ENCODE peak calls at places on chromosomes 4 and X, in six cellular contexts. One of them, this sample, is unnamed.

GRCh38 chr4:879730-880079 is 52.4 kb downstream of the GAK start:
- DNase-seq in uterus: no peak
- DNase-seq in A673: no peak
- DNase-seq in colonic mucosa: no peak
- DNase-seq in SJSA1: no peak
- DNase-seq in upper lobe of left lung: no peak
- DNase-seq in this sample: no peak

GRCh38 chr4:174398728-174399127 is 115.0 kb downstream of the CEP44 start:
- DNase-seq in uterus: no peak
- DNase-seq in A673: no peak
- DNase-seq in colonic mucosa: no peak
- DNase-seq in SJSA1: no peak
- DNase-seq in upper lobe of left lung: no peak
- DNase-seq in this sample: no peak

GRCh38 chrX:118974088-118974907 is at the start of gene LONRF3:
- DNase-seq in uterus: peak; percentile 76
- DNase-seq in A673: peak; percentile 40
- DNase-seq in colonic mucosa: peak; percentile 80
- DNase-seq in SJSA1: peak; percentile 45
- DNase-seq in upper lobe of left lung: peak; percentile 85
- DNase-seq in this sample: peak; percentile 47

GRCh38 chr4:46329118-46329976 is 60.6 kb downstream of the GABRA2 start:
- DNase-seq in uterus: no peak
- DNase-seq in A673: peak; percentile 66
- DNase-seq in colonic mucosa: peak; percentile 33
- DNase-seq in SJSA1: no peak
- DNase-seq in upper lobe of left lung: no peak
- DNase-seq in this sample: no peak

GRCh38 chr4:23828779-23829178 is 61.1 kb downstream of the PPARGC1A start:
- DNase-seq in uterus: no peak
- DNase-seq in A673: no peak
- DNase-seq in colonic mucosa: no peak
- DNase-seq in SJSA1: no peak
- DNase-seq in upper lobe of left lung: no peak
- DNase-seq in this sample: no peak

GRCh38 chr4:107147864-107148263 is 111.8 kb upstream of the DKK2 start:
- DNase-seq in uterus: no peak
- DNase-seq in A673: no peak
- DNase-seq in colonic mucosa: no peak
- DNase-seq in SJSA1: no peak
- DNase-seq in upper lobe of left lung: no peak
- DNase-seq in this sample: no peak

GRCh38 chrX:3451566-3451965 is 105.1 kb upstream of the MXRA5 start:
- DNase-seq in uterus: no peak
- DNase-seq in A673: no peak
- DNase-seq in colonic mucosa: no peak
- DNase-seq in SJSA1: no peak
- DNase-seq in upper lobe of left lung: no peak
- DNase-seq in this sample: no peak

GRCh38 chrX:109485470-109486340 is 3.8 kb upstream of the GUCY2F start:
- DNase-seq in uterus: peak; percentile 49
- DNase-seq in A673: peak; percentile 80
- DNase-seq in colonic mucosa: peak; percentile 64
- DNase-seq in SJSA1: peak; percentile 45
- DNase-seq in upper lobe of left lung: peak; percentile 68
- DNase-seq in this sample: peak; percentile 10

GRCh38 chr4:63831590-63831989 is 577.7 kb downstream of the TECRL start:
- DNase-seq in uterus: no peak
- DNase-seq in A673: no peak
- DNase-seq in colonic mucosa: no peak
- DNase-seq in SJSA1: no peak
- DNase-seq in upper lobe of left lung: no peak
- DNase-seq in this sample: no peak

GRCh38 chrX:54076903-54077302 is 32.6 kb upstream of the PHF8 start:
- DNase-seq in uterus: no peak
- DNase-seq in A673: no peak
- DNase-seq in colonic mucosa: no peak
- DNase-seq in SJSA1: no peak
- DNase-seq in upper lobe of left lung: no peak
- DNase-seq in this sample: no peak

GRCh38 chr4:87032884-87033533 is 98.2 kb downstream of the AFF1 start:
- DNase-seq in uterus: no peak
- DNase-seq in A673: peak; percentile 38
- DNase-seq in colonic mucosa: no peak
- DNase-seq in SJSA1: no peak
- DNase-seq in upper lobe of left lung: no peak
- DNase-seq in this sample: no peak

GRCh38 chrX:22365460-22365859 is 92.7 kb downstream of the CBLL2 start:
- DNase-seq in uterus: no peak
- DNase-seq in A673: no peak
- DNase-seq in colonic mucosa: no peak
- DNase-seq in SJSA1: peak; percentile 36
- DNase-seq in upper lobe of left lung: no peak
- DNase-seq in this sample: no peak
- H3K27ac ChIP-seq in uterus: no peak overlapping the region
- H3K27ac ChIP-seq in A673: no peak overlapping the region
- H3K27ac ChIP-seq in colonic mucosa: no peak overlapping the region
- H3K27ac ChIP-seq in SJSA1: no peak overlapping the region
- H3K27ac ChIP-seq in upper lobe of left lung: no peak overlapping the region
- H3K27ac ChIP-seq in this sample: no peak overlapping the region

DNA sequence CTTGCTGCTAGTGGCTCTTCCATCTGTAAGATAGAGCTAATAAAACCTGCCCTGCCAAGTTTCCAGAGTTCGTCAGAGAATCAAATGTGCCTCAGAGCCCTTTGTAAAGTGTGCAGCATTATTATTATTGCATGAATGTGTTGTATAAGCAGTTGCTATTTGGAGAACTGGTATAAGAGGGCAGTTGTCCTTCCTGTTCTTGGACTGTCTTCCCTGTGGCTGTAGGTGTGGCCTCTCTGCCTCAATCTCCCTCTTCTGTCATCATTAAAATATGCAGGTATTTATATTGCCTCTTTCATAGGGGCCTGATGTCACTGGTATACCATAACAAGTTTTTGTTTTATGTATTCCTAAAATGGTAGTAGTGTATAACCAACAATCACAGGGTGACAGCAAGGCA is 3.8 kb downstream of the MTM1 start:
- DNase-seq in uterus: no peak
- DNase-seq in A673: no peak
- DNase-seq in colonic mucosa: peak; percentile 29
- DNase-seq in SJSA1: no peak
- DNase-seq in upper lobe of left lung: no peak
- DNase-seq in this sample: no peak
- H3K4me1 ChIP-seq in uterus: no peaks in the 10 kb centered on the region
- H3K4me1 ChIP-seq in A673: peaks cover 20% of the 10 kb centered on the region
- H3K4me1 ChIP-seq in colonic mucosa: no peaks in the 10 kb centered on the region
- H3K4me1 ChIP-seq in SJSA1: peaks cover 54% of the 10 kb centered on the region
- H3K4me1 ChIP-seq in upper lobe of left lung: peaks cover 22% of the 10 kb centered on the region
- H3K4me1 ChIP-seq in this sample: no peaks in the 10 kb centered on the region

DNA sequence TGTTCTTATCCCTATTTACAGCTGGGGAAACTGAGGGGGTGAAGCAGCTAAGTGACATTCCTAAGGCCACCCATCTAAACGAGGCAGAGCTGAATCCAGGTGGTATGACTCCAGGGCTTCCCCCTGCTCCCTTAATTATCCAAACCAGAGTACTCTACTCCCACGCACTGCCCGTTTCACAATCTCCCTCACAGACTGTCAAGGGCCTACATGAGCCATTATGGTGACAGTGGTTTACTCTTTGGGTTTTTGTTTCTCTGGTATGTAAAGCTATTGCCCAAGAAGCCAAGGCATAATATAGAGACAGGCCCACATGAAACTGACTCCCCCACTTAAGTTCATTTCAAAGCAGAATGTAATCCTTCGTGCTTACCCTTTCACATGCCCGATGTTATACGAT is 95.1 kb downstream of the NHS start:
- DNase-seq in uterus: no peak
- DNase-seq in A673: no peak
- DNase-seq in colonic mucosa: no peak
- DNase-seq in SJSA1: no peak
- DNase-seq in upper lobe of left lung: no peak
- DNase-seq in this sample: no peak
- H3K27me3 ChIP-seq in uterus: no peaks in the 10 kb centered on the region
- H3K27me3 ChIP-seq in A673: peaks cover 8% of the 10 kb centered on the region
- H3K27me3 ChIP-seq in colonic mucosa: no peaks in the 10 kb centered on the region
- H3K27me3 ChIP-seq in SJSA1: no peaks in the 10 kb centered on the region
- H3K27me3 ChIP-seq in upper lobe of left lung: no peaks in the 10 kb centered on the region
- H3K27me3 ChIP-seq in this sample: no peaks in the 10 kb centered on the region

GRCh38 chrX:134570509-134570846 is 87.8 kb downstream of the PLAC1 start:
- DNase-seq in uterus: no peak
- DNase-seq in A673: no peak
- DNase-seq in colonic mucosa: no peak
- DNase-seq in SJSA1: no peak
- DNase-seq in upper lobe of left lung: no peak
- DNase-seq in this sample: no peak

GRCh38 chrX:134569306-134569705 is 89.0 kb downstream of the PLAC1 start:
- DNase-seq in uterus: no peak
- DNase-seq in A673: no peak
- DNase-seq in colonic mucosa: no peak
- DNase-seq in SJSA1: no peak
- DNase-seq in upper lobe of left lung: no peak
- DNase-seq in this sample: no peak

GRCh38 chrX:134568617-134569016 is 89.7 kb downstream of the PLAC1 start:
- DNase-seq in uterus: no peak
- DNase-seq in A673: no peak
- DNase-seq in colonic mucosa: no peak
- DNase-seq in SJSA1: no peak
- DNase-seq in upper lobe of left lung: no peak
- DNase-seq in this sample: no peak

GRCh38 chrX:134570899-134571298 is 87.4 kb downstream of the PLAC1 start:
- DNase-seq in uterus: no peak
- DNase-seq in A673: no peak
- DNase-seq in colonic mucosa: no peak
- DNase-seq in SJSA1: no peak
- DNase-seq in upper lobe of left lung: no peak
- DNase-seq in this sample: no peak

DNA sequence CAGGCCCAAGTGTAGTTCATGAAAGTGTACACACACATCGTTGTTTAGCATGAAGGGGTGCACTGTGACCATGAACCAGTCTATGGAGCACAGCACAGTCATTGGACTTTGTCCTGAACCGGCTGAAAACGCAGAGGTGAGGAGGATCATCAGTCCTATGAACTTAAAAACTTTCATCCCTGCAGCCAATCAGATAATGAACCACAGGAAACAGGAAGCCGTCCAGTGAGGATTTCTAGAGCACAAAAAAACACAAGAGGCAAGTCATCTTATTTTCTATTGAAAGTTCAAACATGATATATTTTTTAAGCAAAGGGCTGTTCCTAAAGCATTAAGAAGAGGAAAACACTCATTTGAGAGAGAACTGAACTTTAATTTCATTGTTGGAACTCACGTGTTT is 91.8 kb downstream of the PLAC1 start:
- DNase-seq in uterus: no peak
- DNase-seq in A673: no peak
- DNase-seq in colonic mucosa: no peak
- DNase-seq in SJSA1: no peak
- DNase-seq in upper lobe of left lung: no peak
- DNase-seq in this sample: no peak
- H3K27ac ChIP-seq in uterus: no peak overlapping the region
- H3K27ac ChIP-seq in A673: no peak overlapping the region
- H3K27ac ChIP-seq in colonic mucosa: no peak overlapping the region
- H3K27ac ChIP-seq in SJSA1: no peak overlapping the region
- H3K27ac ChIP-seq in upper lobe of left lung: no peak overlapping the region
- H3K27ac ChIP-seq in this sample: no peak overlapping the region

This sample was measured in ascending aorta.